ENCODE peak calls at places on chromosomes 7 and 10, in four cellular contexts. U is GM23248, M is HS-5, B is D341Med. P is an unnamed sample.

GRCh38 chr10:33215154-33215553 is 119.3 kb downstream of the NRP1 start:
- DNase-seq in U (peak), M (no peak), B (no peak), P (no peak)

GRCh38 chr10:126222736-126223511 is 165.4 kb downstream of the ADAM12 start:
- DNase-seq in U (peak), M (no peak), B (no peak), P (no peak)

GRCh38 chr10:23611308-23611631 is 172.4 kb downstream of the OTUD1 start:
- DNase-seq in U (no peak), M (no peak), B (no peak), P (no peak)

GRCh38 chr10:87761892-87762291 is 56.1 kb downstream of the ATAD1 start:
- DNase-seq in U (peak), M (no peak), B (no peak), P (no peak)

GRCh38 chr10:23293973-23294372 is 50.6 kb downstream of the C10orf67 start:
- DNase-seq in U (no peak), M (no peak), B (no peak), P (no peak)

GRCh38 chr10:21885940-21886339 is 117.6 kb downstream of the DNAJC1 start:
- DNase-seq in U (no peak), M (no peak), B (no peak), P (no peak)

GRCh38 chr7:5692845-5693278 is 88.6 kb downstream of the RNF216 start:
- DNase-seq in U (peak), M (peak), B (no peak), P (no peak)

GRCh38 chr7:139730746-139731612 is 46.8 kb downstream of the HIPK2 start:
- DNase-seq in U (peak), M (no peak), B (no peak), P (no peak)

GRCh38 chr10:121696854-121697253 is 98.6 kb upstream of the FGFR2 start:
- DNase-seq in U (peak), M (no peak), B (no peak), P (peak)

GRCh38 chr7:127396184-127396583 is 3.7 kb upstream of the ZNF800 start:
- DNase-seq in U (peak), M (no peak), B (no peak), P (no peak)

GRCh38 chr7:47039899-47040298 is 542.0 kb downstream of the TNS3 start:
- DNase-seq in U (peak), M (no peak), B (no peak), P (no peak)

GRCh38 chr7:39153647-39154046 is 175.9 kb downstream of the POU6F2 start:
- DNase-seq in U (peak), M (no peak), B (no peak), P (no peak)

GRCh38 chr10:114412907-114413386 is 8.6 kb upstream of the AFAP1L2 start:
- DNase-seq in U (peak), M (peak), B (no peak), P (no peak)

GRCh38 chr7:30932562-30932961 is 20.9 kb downstream of the AQP1 start:
- DNase-seq in U (no peak), M (no peak), B (peak), P (no peak)

GRCh38 chr10:1006573-1006972 is 18.3 kb downstream of the GTPBP4 start:
- DNase-seq in U (no peak), M (no peak), B (no peak), P (no peak)

GRCh38 chr10:46268076-46268881 is 18.5 kb upstream of the ANTXRL start:
- DNase-seq in U (no peak), M (no peak), B (no peak), P (no peak)

GRCh38 chr10:131492211-131492610 is 180.7 kb upstream of the TCERG1L start:
- DNase-seq in U (no peak), M (no peak), B (no peak), P (no peak)

GRCh38 chr7:117800406-117800805 is 72.8 kb downstream of the CTTNBP2 start:
- DNase-seq in U (no peak), M (no peak), B (no peak), P (no peak)

GRCh38 chr10:125840955-125841354 is 17.6 kb downstream of the BCCIP start:
- DNase-seq in U (no peak), M (no peak), B (no peak), P (no peak)

P was measured in WERI-Rb-1.